ENCODE peak calls at places on chromosomes 11 and 22, in eight cellular contexts. V is heart right ventricle; N is neuronal stem cell; D is germinal center; F is NCI-H1105 treated with DMSO at 0.1 percent for 48 hours; U is GM10248; H is activated CD4-positive, alpha-beta memory T cell treated with anti-CD3 and anti-CD28 coated beads, Interleukin-2, amount 10 ng/mL, durations not matched to agents 7 days and 5 days; T is NCI-H146. L is an unnamed sample.

GRCh38 chr22:36201630-36202312 is at the start of gene APOL4:
- DNase-seq in U (no peak), T (peak; percentile 13), V (peak; percentile 92), F (peak; percentile 6), H (peak; percentile 34), D (no peak), N (no peak), L (no peak)

GRCh38 chr22:46036558-46037408 is 59.8 kb upstream of the WNT7B start:
- DNase-seq in V (no peak), F (peak; percentile 49), T (peak; percentile 55), H (peak; percentile 62), N (no peak), U (no peak), D (peak; percentile 63), L (no peak)

GRCh38 chr11:100827934-100828661 is 141.0 kb downstream of the ARHGAP42 start:
- DNase-seq in F (no peak), V (no peak), T (peak; percentile 49), N (no peak), H (no peak), D (no peak), U (no peak), L (no peak)

GRCh38 chr11:33017478-33017877 is 1.8 kb downstream of the DEPDC7 start:
- DNase-seq in N (no peak), H (no peak), T (no peak), U (no peak), D (no peak), V (no peak), F (no peak), L (no peak)

GRCh38 chr11:64877390-64878222 is 815 bp downstream of the EHD1 start:
- DNase-seq in T (peak; percentile 51), D (no peak), U (no peak), V (no peak), F (no peak), H (no peak), N (no peak), L (no peak)

GRCh38 chr11:106733518-106734162 is 284.6 kb downstream of the GUCY1A2 start:
- DNase-seq in H (no peak), F (no peak), D (no peak), U (no peak), V (no peak), N (no peak), T (no peak), L (no peak)

GRCh38 chr22:49904040-49904369 is 14.2 kb downstream of the ALG12 start:
- DNase-seq in U (no peak), V (no peak), F (no peak), T (no peak), N (no peak), D (no peak), H (no peak), L (no peak)

GRCh38 chr11:2760196-2760871 is 60.5 kb upstream of the KCNQ1OT1 start:
- DNase-seq in H (no peak), D (no peak), V (no peak), F (no peak), U (no peak), T (no peak), N (no peak), L (no peak)

GRCh38 chr11:26621147-26621546 is 49.1 kb upstream of the MUC15 start:
- DNase-seq in D (no peak), U (no peak), N (no peak), T (no peak), F (no peak), H (no peak), V (no peak), L (no peak)

GRCh38 chr11:102664001-102664752 is 39.0 kb upstream of the MMP20 start:
- DNase-seq in F (no peak), U (no peak), V (no peak), D (peak; percentile 29), H (no peak), N (no peak), T (no peak), L (no peak)

GRCh38 chr22:37199839-37200161 is 11.8 kb upstream of the C1QTNF6 start:
- DNase-seq in D (no peak), H (no peak), T (peak; percentile 37), V (no peak), N (no peak), F (no peak), U (no peak), L (no peak)

GRCh38 chr11:11787305-11788066 is 54.3 kb upstream of the USP47 start:
- DNase-seq in U (peak; percentile 59), V (peak; percentile 76), T (peak; percentile 65), D (peak; percentile 61), H (peak; percentile 73), N (peak; percentile 72), F (peak; percentile 65), L (peak; percentile 56)

GRCh38 chr11:131712897-131713296 is 342.5 kb downstream of the NTM start:
- DNase-seq in N (no peak), D (no peak), F (no peak), V (no peak), T (no peak), U (no peak), H (no peak), L (no peak)

GRCh38 chr11:130611791-130612251 is 163.4 kb downstream of the ADAMTS15 start:
- DNase-seq in D (no peak), U (no peak), N (no peak), H (no peak), V (no peak), F (no peak), T (no peak), L (no peak)

GRCh38 chr11:121829159-121829643 is 286.8 kb downstream of the BLID start:
- DNase-seq in T (no peak), F (no peak), U (no peak), N (no peak), V (peak; percentile 27), H (no peak), D (no peak), L (no peak)

GRCh38 chr11:106399075-106399500 is 321.6 kb downstream of the AASDHPPT start:
- DNase-seq in F (no peak), V (peak; percentile 9), H (no peak), T (no peak), D (no peak), N (no peak), U (no peak), L (no peak)

GRCh38 chr11:69141742-69142141 is 14.0 kb upstream of the SMIM38 start:
- DNase-seq in D (no peak), H (no peak), T (no peak), V (no peak), F (no peak), U (no peak), N (no peak), L (no peak)

GRCh38 chr11:124069429-124070401 is 28.6 kb upstream of the OR10G7 start:
- DNase-seq in H (peak; percentile 43), N (peak; percentile 41), T (peak; percentile 16), V (no peak), U (no peak), D (peak; percentile 9), F (peak; percentile 94), L (no peak)

GRCh38 chr22:44365196-44365802 is 52.5 kb upstream of the SHISAL1 start:
- DNase-seq in N (no peak), D (no peak), F (no peak), H (no peak), U (no peak), V (no peak), T (no peak), L (no peak)

GRCh38 chr11:92843455-92843854 is 126.0 kb upstream of the MTNR1B start:
- DNase-seq in F (peak; percentile 85), N (no peak), U (no peak), H (no peak), V (no peak), D (no peak), T (peak; percentile 67), L (no peak)

GRCh38 chr11:110989734-110990133 is 255.8 kb upstream of the POU2AF2 start:
- DNase-seq in N (no peak), V (no peak), F (no peak), U (no peak), D (no peak), H (no peak), T (no peak), L (no peak)

GRCh38 chr11:35180311-35181233 is 41.6 kb downstream of the CD44 start:
- DNase-seq in D (no peak), V (no peak), H (no peak), N (no peak), U (no peak), T (no peak), F (no peak), L (no peak)

GRCh38 chr22:45638834-45639746 is 32.5 kb upstream of the ATXN10 start:
- DNase-seq in D (no peak), V (no peak), N (no peak), U (no peak), H (peak; percentile 40), T (peak; percentile 15), F (no peak), L (no peak)

GRCh38 chr22:19123936-19124335 is 1.7 kb upstream of the DGCR2 start:
- DNase-seq in U (no peak), H (no peak), F (no peak), N (no peak), V (no peak), T (no peak), D (no peak), L (no peak)

L was measured in stimulated activated effector memory CD8-positive, alpha-beta T cell treated with anti-CD3 and anti-CD28 coated beads, Interleukin-12 subunit alpha, Interleukin-12 subunit beta, amount 100 ng/mL, for 72 hours.